ENCODE peak calls at places on chromosomes 11 and 22, in six cellular contexts. Y, A, V, M, G and U are unnamed samples.

GRCh38 chr11:904380-904779 is 6.2 kb downstream of the CHID1 start:
- DNase-seq in M (no peak), V (no peak), Y (no peak), A (no peak), G (no peak), U (no peak)

GRCh38 chr11:79220171-79220570 is 220.7 kb downstream of the TENM4 start:
- DNase-seq in G (peak), V (no peak), M (no peak), A (no peak), Y (no peak), U (no peak)

GRCh38 chr11:126764221-126764620 is 236.3 kb downstream of the KIRREL3 start:
- DNase-seq in Y (no peak), M (no peak), G (peak), V (no peak), A (no peak), U (no peak)

GRCh38 chr22:41091139-41092022 is 1.0 kb upstream of the EP300 start:
- DNase-seq in Y (peak), A (peak), V (peak), G (peak), M (peak), U (peak)

GRCh38 chr11:73184953-73185671 is 33.0 kb upstream of the P2RY2 start:
- DNase-seq in G (peak), M (peak), V (peak), Y (peak), A (no peak), U (peak)

GRCh38 chr22:21587803-21588611 is 20.5 kb downstream of the UBE2L3 start:
- DNase-seq in V (peak), Y (peak), A (no peak), G (no peak), M (no peak), U (no peak)

GRCh38 chr11:11818529-11819121 is 23.1 kb upstream of the USP47 start:
- DNase-seq in V (no peak), M (no peak), A (no peak), G (no peak), Y (no peak), U (no peak)

GRCh38 chr11:59901306-59901705 is 22.7 kb downstream of the OOSP3 start:
- DNase-seq in A (no peak), V (peak), G (peak), Y (no peak), M (no peak), U (peak)

GRCh38 chr22:27331526-27332281 is 469.9 kb downstream of the MN1 start:
- DNase-seq in M (peak), G (peak), V (peak), Y (peak), A (peak), U (no peak)

GRCh38 chr11:74257934-74258553 is 53.4 kb downstream of the P4HA3 start:
- DNase-seq in Y (peak), A (peak), M (peak), G (peak), V (peak), U (no peak)

GRCh38 chr11:8019671-8020597 is 32.8 kb downstream of the EIF3F start:
- DNase-seq in G (peak), V (peak), M (peak), Y (no peak), A (no peak), U (no peak)

GRCh38 chr11:43010042-43010441 is 301.8 kb upstream of the API5 start:
- DNase-seq in G (no peak), M (no peak), Y (no peak), V (no peak), A (no peak), U (no peak)
- H3K4me3 ChIP-seq in G (no peak), M (no peak), Y (no peak), V (no peak), A (no peak), U (no peak)

DNA sequence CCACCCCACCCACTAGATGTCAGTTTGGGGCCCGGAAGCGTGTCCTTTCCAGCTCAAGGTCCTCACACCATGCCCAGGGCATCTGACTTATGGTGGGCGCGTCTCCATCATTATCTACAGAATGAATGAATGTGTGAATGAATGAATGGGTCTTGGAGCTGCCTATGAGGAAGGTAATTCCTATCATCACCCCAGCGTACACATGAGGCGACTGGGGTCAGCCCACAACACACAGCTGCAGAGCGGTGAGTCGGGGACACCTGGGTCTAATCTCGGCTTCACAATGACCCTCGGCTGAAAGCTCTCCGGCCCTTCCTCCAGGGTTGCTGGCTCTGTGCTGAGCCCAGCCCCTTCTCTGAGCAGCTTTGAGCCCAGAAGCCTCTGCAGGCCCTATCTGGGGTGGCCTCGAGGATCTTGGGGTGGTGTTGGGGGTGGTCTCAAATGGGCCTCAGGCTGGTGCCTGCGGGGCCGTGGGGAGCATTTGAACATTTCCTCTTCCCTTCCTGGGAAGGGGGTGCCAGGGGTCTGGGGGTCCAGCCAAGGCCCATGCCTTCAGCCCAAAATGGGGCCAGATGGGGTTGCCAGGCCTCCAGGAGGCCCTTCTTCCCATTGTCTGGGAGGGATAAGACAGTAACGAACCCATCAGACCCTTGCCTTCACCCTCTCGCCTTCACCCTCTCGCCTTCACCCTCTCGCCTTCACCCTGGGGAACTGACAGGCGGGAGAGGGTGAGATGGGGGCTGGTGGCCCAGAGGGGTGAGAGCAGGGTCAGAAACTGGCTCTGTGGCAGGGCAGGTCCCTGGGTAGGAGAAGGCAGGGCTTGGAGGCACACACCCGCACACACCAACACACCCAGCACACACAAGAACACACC is 82.4 kb downstream of the MYEOV start:
- DNase-seq in Y (peak), V (no peak), M (no peak), A (no peak), G (no peak), U (no peak)
- H3K4me3 ChIP-seq in Y (no peak), V (no peak), M (no peak), A (no peak), G (no peak), U (no peak)

GRCh38 chr11:86952933-86953637 is 2.1 kb downstream of the FZD4 start:
- DNase-seq in M (no peak), A (no peak), V (peak), Y (no peak), G (peak), U (peak)
- H3K4me3 ChIP-seq in M (peak), A (peak), V (peak), Y (peak), G (peak), U (no peak)

DNA sequence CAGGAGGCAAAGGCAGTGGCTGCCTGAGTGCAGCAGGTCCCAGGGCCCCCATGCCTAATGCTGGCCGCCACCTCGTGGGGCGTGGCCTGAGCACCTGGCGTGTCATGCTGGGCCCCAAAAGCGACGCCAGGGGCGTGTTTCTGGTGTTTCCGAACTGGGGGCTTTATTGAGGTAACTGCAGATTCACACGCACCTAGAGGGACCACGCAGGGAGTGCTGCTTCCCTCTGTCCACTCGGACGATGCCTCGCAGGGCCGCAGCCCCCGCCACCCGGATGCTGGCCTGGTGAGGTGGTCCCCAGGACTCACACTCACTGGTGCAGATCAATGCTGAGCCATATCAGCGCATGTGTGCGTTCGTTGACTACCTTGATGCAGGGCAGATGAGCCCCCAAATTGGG is 736.2 kb downstream of the BRD1 start:
- DNase-seq in M (no peak), G (no peak), V (no peak), A (no peak), Y (no peak), U (no peak)
- H3K4me3 ChIP-seq in M (no peak), G (no peak), V (no peak), A (no peak), Y (no peak), U (no peak)

GRCh38 chr11:95243658-95244057 is 12.7 kb upstream of the SESN3 start:
- DNase-seq in V (no peak), A (no peak), M (no peak), Y (no peak), G (no peak), U (no peak)

GRCh38 chr11:95254139-95254704 is 23.2 kb upstream of the SESN3 start:
- DNase-seq in M (peak), A (peak), G (peak), Y (peak), V (peak), U (peak)

GRCh38 chr11:95245038-95245437 is 14.0 kb upstream of the SESN3 start:
- DNase-seq in A (no peak), Y (no peak), G (peak), M (no peak), V (peak), U (peak)

GRCh38 chr11:95247883-95248282 is 16.9 kb upstream of the SESN3 start:
- DNase-seq in G (no peak), M (no peak), V (no peak), Y (no peak), A (no peak), U (no peak)

GRCh38 chr11:95248666-95249467 is 17.9 kb upstream of the SESN3 start:
- DNase-seq in V (no peak), A (no peak), M (no peak), Y (no peak), G (no peak), U (peak)
- H3K4me3 ChIP-seq in V (no peak), A (no peak), M (no peak), Y (no peak), G (no peak), U (no peak)

GRCh38 chr11:125333354-125334077 is 162.5 kb downstream of the FEZ1 start:
- DNase-seq in A (no peak), M (no peak), Y (no peak), V (no peak), G (no peak), U (no peak)
- H3K4me3 ChIP-seq in A (no peak), M (no peak), Y (no peak), V (no peak), G (no peak), U (no peak)

GRCh38 chr11:66479741-66480115 is 506 bp upstream of the DPP3 start:
- DNase-seq in M (no peak), V (no peak), G (no peak), Y (no peak), A (no peak), U (peak)

GRCh38 chr11:66476841-66477251 is 3.4 kb upstream of the DPP3 start:
- DNase-seq in A (no peak), Y (no peak), V (no peak), M (no peak), G (no peak), U (no peak)

GRCh38 chr11:66477256-66478201 is 2.7 kb upstream of the DPP3 start:
- DNase-seq in Y (no peak), A (no peak), V (no peak), M (no peak), G (no peak), U (no peak)

GRCh38 chr11:66478823-66479740 is 1.2 kb upstream of the DPP3 start:
- DNase-seq in A (no peak), G (peak), V (peak), Y (peak), M (peak), U (peak)

GRCh38 chr11:66480116-66480938 is at the start of gene DPP3:
- DNase-seq in G (peak), A (peak), Y (peak), M (peak), V (peak), U (peak)
- H3K4me3 ChIP-seq in G (peak), A (peak), Y (peak), M (peak), V (peak), U (peak)

DNA sequence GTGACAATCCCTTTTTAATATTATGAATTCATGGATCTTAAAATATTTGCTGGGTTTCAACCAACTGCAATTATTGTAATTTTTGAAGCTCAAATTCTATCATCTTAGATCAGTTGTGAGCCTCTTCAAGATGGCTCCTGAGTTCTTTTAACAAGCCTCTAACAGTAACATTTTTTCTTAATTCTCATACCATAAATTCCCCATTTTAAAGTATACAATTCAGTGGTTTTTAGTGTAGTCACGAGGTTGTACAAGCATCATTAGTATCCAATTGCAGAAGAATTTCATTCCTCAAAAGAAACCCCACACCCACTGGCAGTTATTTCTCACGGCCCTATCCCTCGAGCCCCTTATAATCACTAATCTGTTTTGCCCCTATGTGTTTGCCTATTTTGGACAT is 270.8 kb downstream of the SBF2 start:
- DNase-seq in A (no peak), V (no peak), Y (no peak), G (no peak), M (no peak), U (no peak)
- H3K4me3 ChIP-seq in A (no peak), V (no peak), Y (no peak), G (no peak), M (no peak), U (no peak)